ENCODE peak calls at places on chromosomes 2 and 18, in five cellular contexts. One of them, this sample, is unnamed.

GRCh38 chr2:70987386-70987785 is 7.3 kb downstream of the TEX261 start:
- DNase-seq in aorta: no peak
- DNase-seq in substantia nigra: no peak
- DNase-seq in HS-5: no peak
- DNase-seq in colonic mucosa: no peak
- DNase-seq in this sample: peak; percentile 17

GRCh38 chr2:54456526-54457325 is 599 bp downstream of the SPTBN1 start:
- DNase-seq in aorta: peak; percentile 59
- DNase-seq in substantia nigra: peak; percentile 52
- DNase-seq in HS-5: no peak
- DNase-seq in colonic mucosa: no peak
- DNase-seq in this sample: peak; percentile 65

GRCh38 chr2:28929581-28929980 is 35.1 kb downstream of the WDR43 start:
- DNase-seq in aorta: no peak
- DNase-seq in substantia nigra: no peak
- DNase-seq in HS-5: no peak
- DNase-seq in colonic mucosa: no peak
- DNase-seq in this sample: no peak

GRCh38 chr18:44589709-44590108 is 91.0 kb upstream of the SETBP1 start:
- DNase-seq in aorta: no peak
- DNase-seq in substantia nigra: no peak
- DNase-seq in HS-5: peak; percentile 35
- DNase-seq in colonic mucosa: no peak
- DNase-seq in this sample: no peak

GRCh38 chr2:103145739-103146138 is 383.9 kb downstream of the TMEM182 start:
- DNase-seq in aorta: no peak
- DNase-seq in substantia nigra: no peak
- DNase-seq in HS-5: no peak
- DNase-seq in colonic mucosa: no peak
- DNase-seq in this sample: no peak

GRCh38 chr18:31652355-31652754 is 32.0 kb downstream of the B4GALT6 start:
- DNase-seq in aorta: no peak
- DNase-seq in substantia nigra: no peak
- DNase-seq in HS-5: no peak
- DNase-seq in colonic mucosa: no peak
- DNase-seq in this sample: no peak

GRCh38 chr2:232741972-232742371 is 34.4 kb downstream of the KCNJ13 start:
- DNase-seq in aorta: no peak
- DNase-seq in substantia nigra: no peak
- DNase-seq in HS-5: no peak
- DNase-seq in colonic mucosa: no peak
- DNase-seq in this sample: no peak

GRCh38 chr18:50473896-50474295 is 86.0 kb upstream of the MAPK4 start:
- DNase-seq in aorta: no peak
- DNase-seq in substantia nigra: no peak
- DNase-seq in HS-5: no peak
- DNase-seq in colonic mucosa: no peak
- DNase-seq in this sample: no peak

GRCh38 chr2:230319211-230319862 is 7.7 kb upstream of the SP140L start:
- DNase-seq in aorta: no peak
- DNase-seq in substantia nigra: no peak
- DNase-seq in HS-5: no peak
- DNase-seq in colonic mucosa: no peak
- DNase-seq in this sample: no peak

GRCh38 chr2:43098539-43098938 is 127.9 kb downstream of the ZFP36L2 start:
- DNase-seq in aorta: no peak
- DNase-seq in substantia nigra: no peak
- DNase-seq in HS-5: no peak
- DNase-seq in colonic mucosa: no peak
- DNase-seq in this sample: no peak

GRCh38 chr2:10149684-10150083 is 27.1 kb downstream of the RRM2 start:
- DNase-seq in aorta: no peak
- DNase-seq in substantia nigra: no peak
- DNase-seq in HS-5: no peak
- DNase-seq in colonic mucosa: no peak
- DNase-seq in this sample: peak; percentile 84

GRCh38 chr2:236794074-236794473 is 224.4 kb downstream of the ACKR3 start:
- DNase-seq in aorta: no peak
- DNase-seq in substantia nigra: no peak
- DNase-seq in HS-5: no peak
- DNase-seq in colonic mucosa: no peak
- DNase-seq in this sample: no peak

GRCh38 chr2:61460168-61460567 is 10.7 kb downstream of the USP34 start:
- DNase-seq in aorta: no peak
- DNase-seq in substantia nigra: no peak
- DNase-seq in HS-5: peak; percentile 53
- DNase-seq in colonic mucosa: no peak
- DNase-seq in this sample: peak; percentile 79

GRCh38 chr18:48053881-48054586 is 123.6 kb upstream of the SMAD2 start:
- DNase-seq in aorta: no peak
- DNase-seq in substantia nigra: no peak
- DNase-seq in HS-5: no peak
- DNase-seq in colonic mucosa: peak; percentile 69
- DNase-seq in this sample: peak; percentile 75

GRCh38 chr2:187499941-187500532 is 52.0 kb upstream of the CALCRL start:
- DNase-seq in aorta: peak; percentile 52
- DNase-seq in substantia nigra: no peak
- DNase-seq in HS-5: peak; percentile 48
- DNase-seq in colonic mucosa: peak; percentile 61
- DNase-seq in this sample: peak; percentile 55

GRCh38 chr18:9362869-9363268 is 28.3 kb downstream of the TWSG1 start:
- DNase-seq in aorta: no peak
- DNase-seq in substantia nigra: no peak
- DNase-seq in HS-5: no peak
- DNase-seq in colonic mucosa: no peak
- DNase-seq in this sample: peak; percentile 57

GRCh38 chr2:119106301-119106897 is 52.2 kb downstream of the C1QL2 start:
- DNase-seq in aorta: no peak
- DNase-seq in substantia nigra: no peak
- DNase-seq in HS-5: no peak
- DNase-seq in colonic mucosa: peak; percentile 45
- DNase-seq in this sample: peak; percentile 81

GRCh38 chr2:232770207-232770606 is 6.2 kb downstream of the KCNJ13 start:
- DNase-seq in aorta: no peak
- DNase-seq in substantia nigra: no peak
- DNase-seq in HS-5: no peak
- DNase-seq in colonic mucosa: no peak
- DNase-seq in this sample: no peak

GRCh38 chr2:42971947-42972736 is 179.8 kb upstream of the HAAO start:
- DNase-seq in aorta: no peak
- DNase-seq in substantia nigra: no peak
- DNase-seq in HS-5: no peak
- DNase-seq in colonic mucosa: no peak
- DNase-seq in this sample: no peak

GRCh38 chr2:240814946-240815760 is 4.9 kb downstream of the KIF1A start:
- DNase-seq in aorta: no peak
- DNase-seq in substantia nigra: no peak
- DNase-seq in HS-5: no peak
- DNase-seq in colonic mucosa: no peak
- DNase-seq in this sample: no peak

GRCh38 chr18:68925268-68925667 is 127.4 kb downstream of the CCDC102B start:
- DNase-seq in aorta: no peak
- DNase-seq in substantia nigra: no peak
- DNase-seq in HS-5: no peak
- DNase-seq in colonic mucosa: no peak
- DNase-seq in this sample: no peak

GRCh38 chr2:234795272-234795920 is 156.4 kb upstream of the SH3BP4 start:
- DNase-seq in aorta: no peak
- DNase-seq in substantia nigra: no peak
- DNase-seq in HS-5: no peak
- DNase-seq in colonic mucosa: no peak
- DNase-seq in this sample: no peak

GRCh38 chr2:219612605-219613286 is 14.7 kb upstream of the SLC4A3 start:
- DNase-seq in aorta: no peak
- DNase-seq in substantia nigra: no peak
- DNase-seq in HS-5: no peak
- DNase-seq in colonic mucosa: no peak
- DNase-seq in this sample: no peak

GRCh38 chr18:2657788-2658458 is 2.4 kb downstream of the SMCHD1 start:
- DNase-seq in aorta: no peak
- DNase-seq in substantia nigra: no peak
- DNase-seq in HS-5: no peak
- DNase-seq in colonic mucosa: no peak
- DNase-seq in this sample: no peak

GRCh38 chr18:46425511-46425910 is 231.5 kb downstream of the LOXHD1 start:
- DNase-seq in aorta: no peak
- DNase-seq in substantia nigra: no peak
- DNase-seq in HS-5: no peak
- DNase-seq in colonic mucosa: no peak
- DNase-seq in this sample: peak; percentile 37

GRCh38 chr2:95267458-95268207 is 6.6 kb upstream of the PROM2 start:
- DNase-seq in aorta: no peak
- DNase-seq in substantia nigra: no peak
- DNase-seq in HS-5: no peak
- DNase-seq in colonic mucosa: peak; percentile 14
- DNase-seq in this sample: peak; percentile 43

GRCh38 chr2:190837991-190838390 is 42.6 kb upstream of the GLS start:
- DNase-seq in aorta: no peak
- DNase-seq in substantia nigra: no peak
- DNase-seq in HS-5: no peak
- DNase-seq in colonic mucosa: no peak
- DNase-seq in this sample: no peak

GRCh38 chr2:54459037-54459441 is 2.9 kb downstream of the SPTBN1 start:
- DNase-seq in aorta: no peak
- DNase-seq in substantia nigra: no peak
- DNase-seq in HS-5: no peak
- DNase-seq in colonic mucosa: no peak
- DNase-seq in this sample: no peak

GRCh38 chr18:13710460-13710859 is 15.9 kb downstream of the FAM210A start:
- DNase-seq in aorta: no peak
- DNase-seq in substantia nigra: no peak
- DNase-seq in HS-5: peak; percentile 65
- DNase-seq in colonic mucosa: no peak
- DNase-seq in this sample: no peak

GRCh38 chr18:33844232-33844631 is 266.2 kb downstream of the ASXL3 start:
- DNase-seq in aorta: no peak
- DNase-seq in substantia nigra: no peak
- DNase-seq in HS-5: no peak
- DNase-seq in colonic mucosa: no peak
- DNase-seq in this sample: no peak

GRCh38 chr2:172084734-172085459 is 410 bp upstream of the DLX1 start:
- DNase-seq in aorta: peak; percentile 87
- DNase-seq in substantia nigra: peak; percentile 50
- DNase-seq in HS-5: peak; percentile 94
- DNase-seq in colonic mucosa: peak; percentile 80
- DNase-seq in this sample: peak; percentile 98

GRCh38 chr18:59144483-59144882 is 4.8 kb downstream of the SEC11C start:
- DNase-seq in aorta: no peak
- DNase-seq in substantia nigra: no peak
- DNase-seq in HS-5: no peak
- DNase-seq in colonic mucosa: no peak
- DNase-seq in this sample: no peak

GRCh38 chr2:240412975-240413812 is 22.3 kb upstream of the GPC1 start:
- DNase-seq in aorta: peak; percentile 41
- DNase-seq in substantia nigra: no peak
- DNase-seq in HS-5: no peak
- DNase-seq in colonic mucosa: no peak
- DNase-seq in this sample: peak; percentile 40

GRCh38 chr2:239322414-239323086 is 78.3 kb downstream of the HDAC4 start:
- DNase-seq in aorta: no peak
- DNase-seq in substantia nigra: no peak
- DNase-seq in HS-5: no peak
- DNase-seq in colonic mucosa: peak; percentile 70
- DNase-seq in this sample: peak; percentile 19

GRCh38 chr2:121561617-121562268 is 31.1 kb downstream of the RNU4ATAC start:
- DNase-seq in aorta: no peak
- DNase-seq in substantia nigra: no peak
- DNase-seq in HS-5: peak; percentile 18
- DNase-seq in colonic mucosa: no peak
- DNase-seq in this sample: peak; percentile 68

GRCh38 chr2:235949567-235950472 is 218.4 kb downstream of the GBX2 start:
- DNase-seq in aorta: no peak
- DNase-seq in substantia nigra: no peak
- DNase-seq in HS-5: no peak
- DNase-seq in colonic mucosa: no peak
- DNase-seq in this sample: no peak

GRCh38 chr2:26850002-26850431 is 2.1 kb downstream of the DPYSL5 start:
- DNase-seq in aorta: no peak
- DNase-seq in substantia nigra: no peak
- DNase-seq in HS-5: no peak
- DNase-seq in colonic mucosa: no peak
- DNase-seq in this sample: no peak

GRCh38 chr2:218501665-218502064 is 66.5 kb downstream of the USP37 start:
- DNase-seq in aorta: no peak
- DNase-seq in substantia nigra: no peak
- DNase-seq in HS-5: no peak
- DNase-seq in colonic mucosa: no peak
- DNase-seq in this sample: no peak

This sample was measured in islet precursor cell.